ENCODE peak calls at places on chromosomes 16 and 17, in eight cellular contexts. D is lower lobe of right lung, M is prostate gland, P is fibroblast of lung, K is A549, E is HL-60, T is tibial artery, U is aorta. I is an unnamed sample.

GRCh38 chr17:19542247-19542646 is 8.6 kb downstream of the SLC47A1 start:
- DNase-seq in E (no peak), K (no peak), U (no peak), T (no peak), M (no peak), P (no peak), D (no peak), I (no peak)

GRCh38 chr17:54891176-54891821 is 9.4 kb upstream of the TOM1L1 start:
- DNase-seq in P (peak), T (no peak), U (no peak), M (peak), K (peak), E (peak), D (no peak), I (no peak)

GRCh38 chr17:52145496-52145895 is 13.0 kb downstream of the CA10 start:
- DNase-seq in K (no peak), P (no peak), T (no peak), M (no peak), E (no peak), D (no peak), U (no peak), I (no peak)

GRCh38 chr17:72176902-72177660 is 56.3 kb downstream of the SOX9 start:
- DNase-seq in M (no peak), U (no peak), P (no peak), T (no peak), E (no peak), K (no peak), D (no peak), I (no peak)

GRCh38 chr17:75153854-75154194 is 488 bp downstream of the JPT1 start:
- DNase-seq in P (no peak), T (peak), K (no peak), U (no peak), D (peak), M (no peak), E (no peak), I (no peak)

GRCh38 chr16:46743232-46743719 is 4.9 kb downstream of the MYLK3 start:
- DNase-seq in D (no peak), U (peak), P (peak), M (no peak), E (peak), T (peak), K (no peak), I (peak)

GRCh38 chr17:14745122-14745521 is 444.2 kb downstream of the HS3ST3B1 start:
- DNase-seq in T (no peak), P (peak), D (no peak), K (no peak), U (no peak), E (no peak), M (no peak), I (no peak)

GRCh38 chr17:67639555-67639954 is 78.2 kb upstream of the NOL11 start:
- DNase-seq in P (peak), M (peak), K (no peak), T (no peak), E (no peak), U (no peak), D (no peak), I (no peak)

GRCh38 chr16:46673320-46674013 is 15.5 kb downstream of the VPS35 start:
- DNase-seq in K (peak), U (peak), M (peak), D (no peak), T (no peak), P (peak), E (peak), I (no peak)

GRCh38 chr17:20059728-20060188 is 50.6 kb downstream of the SPECC1 start:
- DNase-seq in P (peak), M (no peak), E (peak), K (peak), U (no peak), D (no peak), T (no peak), I (no peak)

GRCh38 chr16:27977966-27978365 is 85.5 kb downstream of the GSG1L start:
- DNase-seq in M (no peak), U (peak), K (no peak), E (no peak), P (no peak), T (no peak), D (no peak), I (peak)

GRCh38 chr16:17227278-17227677 is 243.5 kb downstream of the XYLT1 start:
- DNase-seq in M (no peak), D (no peak), P (no peak), E (no peak), K (no peak), T (no peak), U (no peak), I (no peak)

GRCh38 chr16:82201906-82202305 is 31.9 kb upstream of the MPHOSPH6 start:
- DNase-seq in E (no peak), M (no peak), T (no peak), U (no peak), P (no peak), K (no peak), D (no peak), I (no peak)

GRCh38 chr16:66516808-66517585 is 32.9 kb downstream of the TK2 start:
- DNase-seq in T (peak), K (peak), U (peak), E (peak), M (peak), P (peak), D (peak), I (peak)

GRCh38 chr16:9241177-9241576 is 149.7 kb downstream of the HAPSTR1 start:
- DNase-seq in U (no peak), D (no peak), E (no peak), T (no peak), P (no peak), M (no peak), K (no peak), I (no peak)

GRCh38 chr16:57297856-57298255 is 13.4 kb upstream of the PLLP start:
- DNase-seq in K (no peak), U (no peak), T (no peak), E (peak), P (no peak), M (no peak), D (no peak), I (no peak)

GRCh38 chr17:4833941-4834501 is 881 bp downstream of the MINK1 start:
- DNase-seq in P (peak), T (no peak), D (peak), M (no peak), E (peak), K (no peak), U (peak), I (peak)

GRCh38 chr16:78407191-78407590 is 307.7 kb downstream of the WWOX start:
- DNase-seq in M (no peak), E (no peak), U (no peak), T (no peak), D (no peak), P (peak), K (no peak), I (no peak)

GRCh38 chr17:44912763-44913544 is 2.3 kb downstream of the GFAP start:
- DNase-seq in P (no peak), K (no peak), U (no peak), T (no peak), D (peak), E (no peak), M (no peak), I (no peak)

GRCh38 chr17:79987187-79987889 is 48.3 kb downstream of the TBC1D16 start:
- DNase-seq in U (peak), M (no peak), P (no peak), T (no peak), E (no peak), D (peak), K (no peak), I (no peak)

GRCh38 chr17:83176956-83177583 is 97.7 kb downstream of the METRNL start:
- DNase-seq in U (no peak), K (no peak), E (no peak), T (no peak), M (no peak), D (no peak), P (no peak), I (no peak)

GRCh38 chr17:19771971-19772630 is 24.0 kb upstream of the ALDH3A1 start:
- DNase-seq in E (no peak), P (no peak), K (no peak), U (no peak), T (peak), D (no peak), M (no peak), I (no peak)

GRCh38 chr17:34254146-34254545 is 939 bp upstream of the CCL2 start:
- DNase-seq in M (no peak), T (no peak), P (peak), U (no peak), D (no peak), K (no peak), E (no peak), I (no peak)

DNA sequence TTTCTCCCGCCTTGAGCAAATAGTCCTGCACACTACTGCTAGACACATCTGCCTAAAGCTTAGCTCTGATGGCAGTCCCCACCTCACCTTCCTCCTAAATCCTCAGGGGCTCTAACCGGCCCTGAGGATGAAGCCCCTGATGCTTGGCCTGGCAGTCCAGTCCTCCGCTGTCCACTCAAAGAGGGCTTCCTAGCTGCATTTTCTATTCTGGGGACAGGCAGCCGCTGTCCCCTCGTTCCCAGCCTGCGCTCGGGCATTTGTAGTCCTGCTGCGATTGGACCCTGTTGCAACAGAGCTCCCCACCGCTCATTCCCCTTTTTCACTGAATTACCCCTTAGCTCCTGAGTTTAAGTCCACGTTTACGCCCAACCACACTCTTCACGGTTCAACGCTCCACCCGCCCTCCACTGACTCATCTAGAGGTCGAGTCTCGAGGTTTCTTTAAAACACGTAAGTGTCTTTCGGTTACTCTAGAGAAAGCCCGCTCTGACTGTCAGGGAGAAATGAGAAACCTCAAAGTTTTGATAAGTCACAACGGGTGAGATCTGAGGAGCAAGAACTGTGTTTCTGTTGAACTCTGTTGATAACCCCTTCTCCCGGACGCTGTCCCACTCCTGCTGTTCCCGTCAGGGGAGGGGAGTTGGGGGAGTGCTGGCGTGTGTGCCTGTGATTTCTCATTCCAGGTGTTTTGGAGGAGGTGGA is 4.5 kb downstream of the CCR7 start:
- DNase-seq in M (no peak), P (peak), U (peak), D (no peak), T (no peak), K (no peak), E (peak), I (no peak)
- H3K4me3 ChIP-seq in M (no peak), P (no peak), U (no peak), D (peak), T (no peak), K (no peak), E (peak), I (peak)

GRCh38 chr17:81991684-81992513 is 14.5 kb downstream of the ASPSCR1 start:
- DNase-seq in U (peak), P (peak), D (peak), E (no peak), M (peak), T (peak), K (no peak), I (peak)
- H3K27ac ChIP-seq in U (no peak), P (no peak), D (peak), E (no peak), M (peak), T (peak), K (peak), I (peak)

GRCh38 chr17:50057521-50057991 is 1.6 kb downstream of the ITGA3 start:
- DNase-seq in D (no peak), U (no peak), M (no peak), T (no peak), E (no peak), K (no peak), P (no peak), I (no peak)

GRCh38 chr17:50058296-50058945 is 2.5 kb downstream of the ITGA3 start:
- DNase-seq in U (no peak), T (no peak), P (peak), M (no peak), D (no peak), K (no peak), E (no peak), I (no peak)

GRCh38 chr17:50056217-50056960 is 479 bp downstream of the ITGA3 start:
- DNase-seq in M (peak), T (no peak), D (peak), K (no peak), P (peak), E (peak), U (peak), I (no peak)

GRCh38 chr17:50055426-50056216 is at the start of gene ITGA3:
- DNase-seq in K (peak), U (peak), P (peak), T (peak), M (peak), D (peak), E (no peak), I (peak)

DNA sequence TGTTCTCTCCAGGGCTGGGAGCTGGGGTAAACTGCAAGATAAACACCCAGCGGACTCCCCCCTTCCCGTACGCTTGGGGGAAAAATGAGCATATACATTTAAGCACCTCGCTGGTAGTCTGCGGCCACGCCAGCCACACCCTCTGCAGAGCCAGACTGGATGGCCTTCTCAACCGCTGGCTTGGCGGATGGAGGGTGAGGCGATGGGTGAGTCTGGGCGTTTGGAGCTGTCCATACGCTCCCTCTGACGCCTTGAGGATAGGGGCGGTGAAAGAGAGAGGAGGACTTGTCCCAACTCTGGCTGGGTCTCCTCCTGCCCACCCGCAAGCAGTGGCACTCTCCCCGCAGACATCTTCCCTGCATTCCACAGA is 1.0 kb downstream of the ITGA3 start:
- DNase-seq in P (peak), D (no peak), U (peak), T (no peak), E (no peak), M (no peak), K (no peak), I (no peak)
- H3K4me3 ChIP-seq in P (peak), D (peak), U (peak), T (peak), E (no peak), M (peak), K (peak), I (peak)

GRCh38 chr16:67719048-67719777 is at the start of gene GFOD2:
- DNase-seq in U (peak), P (peak), E (peak), D (peak), K (peak), T (peak), M (peak), I (peak)

GRCh38 chr16:67718668-67719047 is 458 bp downstream of the GFOD2 start:
- DNase-seq in T (no peak), P (no peak), M (no peak), K (no peak), U (no peak), E (no peak), D (no peak), I (no peak)

GRCh38 chr16:67714522-67714921 is 4.6 kb downstream of the GFOD2 start:
- DNase-seq in U (no peak), P (no peak), E (no peak), K (no peak), M (no peak), T (no peak), D (no peak), I (no peak)

GRCh38 chr16:67713647-67714273 is 5.4 kb downstream of the GFOD2 start:
- DNase-seq in T (no peak), U (no peak), M (no peak), K (no peak), E (peak), P (no peak), D (no peak), I (no peak)

DNA sequence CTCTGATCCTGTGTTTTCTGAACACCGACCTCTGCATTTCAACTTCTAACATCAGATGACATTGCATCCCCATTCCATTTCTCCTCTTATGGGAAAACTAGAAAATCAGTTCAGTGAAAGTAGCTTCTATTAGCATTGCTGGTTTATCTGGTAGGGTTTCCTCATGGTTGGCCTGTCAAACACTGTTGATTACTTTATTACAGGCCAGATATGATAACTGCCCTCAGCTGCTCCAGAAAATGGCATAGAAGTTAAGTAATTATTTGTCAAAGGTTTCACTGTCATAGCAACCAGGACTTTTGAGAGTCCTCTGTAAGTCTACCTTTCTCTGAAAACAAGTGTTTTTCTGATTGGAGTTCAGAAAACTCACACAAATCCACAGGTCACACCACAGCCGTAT is 3.0 kb downstream of the GFOD2 start:
- DNase-seq in K (no peak), T (no peak), E (no peak), P (no peak), M (no peak), U (no peak), D (no peak), I (no peak)
- H3K27ac ChIP-seq in K (no peak), T (no peak), E (no peak), P (no peak), M (no peak), U (no peak), D (no peak), I (no peak)

GRCh38 chr17:77319211-77320031 is 178.7 kb downstream of the SEC14L1 start:
- DNase-seq in P (peak), D (peak), U (peak), K (peak), E (peak), M (peak), T (peak), I (peak)
- H3K4me3 ChIP-seq in P (peak), D (peak), U (peak), K (peak), E (peak), M (peak), T (peak), I (peak)

GRCh38 chr17:31408586-31408985 is 17.1 kb downstream of the RAB11FIP4 start:
- DNase-seq in D (no peak), U (peak), T (no peak), P (no peak), E (no peak), M (no peak), K (no peak), I (no peak)

GRCh38 chr17:31400481-31400950 is 9.0 kb downstream of the RAB11FIP4 start:
- DNase-seq in E (no peak), K (no peak), P (no peak), T (peak), M (no peak), D (no peak), U (no peak), I (no peak)

GRCh38 chr17:31404028-31404949 is 12.8 kb downstream of the RAB11FIP4 start:
- DNase-seq in P (no peak), T (peak), U (peak), M (no peak), K (no peak), E (peak), D (no peak), I (no peak)

GRCh38 chr17:31401456-31402254 is 10.2 kb downstream of the RAB11FIP4 start:
- DNase-seq in M (no peak), U (no peak), K (no peak), P (no peak), E (no peak), D (no peak), T (peak), I (no peak)

DNA sequence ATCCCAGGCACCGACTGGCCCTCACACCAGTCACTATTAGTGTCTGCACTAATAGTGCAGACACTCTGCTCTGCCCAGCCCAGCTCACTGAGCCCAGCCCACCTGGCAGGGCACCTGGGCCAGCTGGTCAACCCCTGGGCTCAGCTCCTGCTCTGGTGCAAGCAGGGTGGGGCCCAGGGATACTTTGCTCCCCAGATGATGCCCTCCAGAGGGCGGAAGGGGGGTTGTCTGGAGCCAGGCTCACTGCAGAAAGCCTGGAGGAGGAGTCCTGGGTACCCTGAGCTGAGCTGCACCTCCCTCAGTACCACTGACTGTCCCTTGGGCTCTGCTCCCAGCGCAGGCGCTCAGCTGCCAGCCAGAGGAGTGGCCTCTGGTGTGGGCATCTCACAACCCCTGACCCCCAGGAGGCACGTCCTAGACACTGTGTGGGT is 14.5 kb downstream of the RAB11FIP4 start:
- DNase-seq in K (no peak), U (peak), M (no peak), D (no peak), P (no peak), E (no peak), T (no peak), I (no peak)
- H3K27ac ChIP-seq in K (no peak), U (no peak), M (no peak), D (no peak), P (no peak), E (no peak), T (no peak), I (no peak)

DNA sequence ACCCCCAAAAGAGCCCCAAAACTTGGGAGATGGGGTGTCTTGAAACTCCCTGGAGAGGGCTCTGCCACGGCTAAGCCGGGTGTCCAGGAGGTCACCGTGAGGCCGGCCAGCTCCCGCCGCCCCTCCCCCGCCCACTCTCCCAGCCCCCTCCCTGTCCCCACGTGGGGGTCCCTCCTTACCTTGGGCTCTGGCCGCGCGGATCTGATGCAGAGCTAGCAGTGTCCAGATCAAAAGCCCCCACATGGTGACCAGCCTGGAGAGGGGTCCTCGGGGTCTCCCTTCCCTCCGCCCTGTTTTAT is 450 bp downstream of the SDK2 start:
- DNase-seq in M (no peak), E (no peak), D (no peak), K (no peak), P (no peak), U (no peak), T (no peak), I (no peak)
- H3K4me3 ChIP-seq in M (peak), E (peak), D (peak), K (peak), P (peak), U (peak), T (peak), I (peak)

I was measured in heart right ventricle.